ENCODE peak calls at places on chromosomes 11 and 22, in eight cellular contexts. O, S, A, M, Q, B, G and E are unnamed samples.

GRCh38 chr11:71218789-71219499 is 33.4 kb downstream of the SHANK2 start:
- DNase-seq in M (no peak), G (no peak), A (no peak), S (no peak), O (no peak), Q (no peak), B (no peak), E (no peak)

GRCh38 chr11:69447786-69448185 is 33.7 kb upstream of the LINC01488 start:
- DNase-seq in O (no peak), S (no peak), G (no peak), Q (no peak), M (no peak), A (no peak), B (peak), E (no peak)

GRCh38 chr11:101617735-101618332 is 34.0 kb upstream of the TRPC6 start:
- DNase-seq in B (peak), M (peak), A (no peak), S (no peak), O (no peak), G (no peak), Q (no peak), E (no peak)

GRCh38 chr22:21815958-21816357 is 51.5 kb downstream of the MAPK1 start:
- DNase-seq in A (no peak), G (no peak), O (no peak), B (no peak), S (no peak), Q (no peak), M (no peak), E (no peak)

GRCh38 chr11:82533628-82534353 is 199.9 kb downstream of the FAM181B start:
- DNase-seq in S (no peak), O (no peak), M (no peak), A (no peak), Q (no peak), G (no peak), B (no peak), E (no peak)

GRCh38 chr22:20741634-20742581 is 32.0 kb upstream of the SERPIND1 start:
- DNase-seq in B (peak), Q (peak), M (no peak), A (no peak), O (peak), S (peak), G (no peak), E (peak)

GRCh38 chr22:50170453-50171318 is at the start of gene PANX2:
- DNase-seq in Q (no peak), S (no peak), O (no peak), A (no peak), G (no peak), B (peak), M (no peak), E (no peak)

GRCh38 chr11:81444306-81444705 is 1289.4 kb downstream of the FAM181B start:
- DNase-seq in G (no peak), A (no peak), M (no peak), O (no peak), B (no peak), S (no peak), Q (no peak), E (no peak)

GRCh38 chr11:13902456-13902855 is 60.1 kb upstream of the SPON1 start:
- DNase-seq in S (no peak), G (no peak), B (no peak), O (no peak), M (no peak), Q (no peak), A (no peak), E (no peak)

GRCh38 chr22:49664371-49664881 is 163.2 kb downstream of the BRD1 start:
- DNase-seq in B (no peak), O (no peak), S (peak), G (no peak), Q (no peak), M (no peak), A (peak), E (no peak)

GRCh38 chr11:1260023-1260501 is 37.2 kb downstream of the MUC5B start:
- DNase-seq in G (no peak), B (peak), M (no peak), Q (no peak), A (no peak), O (peak), S (peak), E (no peak)

GRCh38 chr11:114232400-114233070 is 63.7 kb upstream of the NNMT start:
- DNase-seq in B (no peak), S (no peak), A (no peak), G (no peak), M (no peak), Q (no peak), O (no peak), E (no peak)

GRCh38 chr22:33519140-33519973 is 400.9 kb downstream of the LARGE1 start:
- DNase-seq in G (no peak), M (peak), Q (no peak), S (no peak), A (peak), B (peak), O (no peak), E (peak)

GRCh38 chr11:44575288-44575672 is 9.8 kb downstream of the CD82 start:
- DNase-seq in S (no peak), A (no peak), O (no peak), M (no peak), B (peak), Q (no peak), G (peak), E (no peak)

GRCh38 chr11:128146926-128147605 is 440.3 kb downstream of the ETS1 start:
- DNase-seq in S (no peak), G (no peak), Q (no peak), A (no peak), B (peak), O (no peak), M (no peak), E (no peak)

GRCh38 chr22:47202819-47203553 is 440.5 kb downstream of the TBC1D22A start:
- DNase-seq in S (peak), O (no peak), A (no peak), B (no peak), M (no peak), G (no peak), Q (no peak), E (no peak)

GRCh38 chr22:45246060-45246985 is 5.6 kb upstream of the KIAA0930 start:
- DNase-seq in A (no peak), B (peak), Q (no peak), O (no peak), G (peak), M (no peak), S (no peak), E (no peak)

GRCh38 chr11:63961608-63962412 is 12.6 kb upstream of the COX8A start:
- DNase-seq in Q (no peak), O (no peak), S (no peak), A (no peak), M (no peak), G (no peak), B (peak), E (peak)